ENCODE peak calls at places on chromosome 3, in nine cellular contexts. U is IMR-90, A is transverse colon, T is A549, G is tibial nerve, N is right lobe of liver, H is K562, Z is body of pancreas, Q is sigmoid colon. F is an unnamed sample.

GRCh38 chr3:133930341-133930933 is 34.8 kb upstream of the RAB6B start:
- DNase-seq in U (peak), A (no peak), T (peak), G (no peak), N (no peak), H (peak), Z (no peak), Q (no peak), F (no peak)

GRCh38 chr3:193665370-193665989 is 72.5 kb downstream of the OPA1 start:
- DNase-seq in U (peak), A (no peak), T (peak), G (no peak), N (no peak), H (peak), Z (no peak), Q (no peak), F (no peak)

GRCh38 chr3:9681011-9681722 is 22.5 kb upstream of the CPNE9 start:
- DNase-seq in U (no peak), A (no peak), T (no peak), G (no peak), N (no peak), H (no peak), Z (no peak), Q (no peak), F (no peak)

GRCh38 chr3:169604118-169604517 is 59.4 kb downstream of the MECOM start:
- DNase-seq in U (no peak), A (no peak), T (no peak), G (no peak), N (no peak), H (no peak), Z (no peak), Q (no peak), F (no peak)

GRCh38 chr3:115980709-115981108 is 357.4 kb downstream of the GAP43 start:
- DNase-seq in U (no peak), A (no peak), T (no peak), G (no peak), N (no peak), H (no peak), Z (no peak), Q (no peak), F (no peak)

GRCh38 chr3:120370463-120370862 is 21.3 kb upstream of the LRRC58 start:
- DNase-seq in U (no peak), A (no peak), T (no peak), G (no peak), N (no peak), H (no peak), Z (no peak), Q (no peak), F (no peak)

GRCh38 chr3:29936766-29937165 is 655.9 kb downstream of the RBMS3 start:
- DNase-seq in U (no peak), A (no peak), T (no peak), G (no peak), N (no peak), H (no peak), Z (no peak), Q (no peak), F (no peak)

GRCh38 chr3:144264805-144265204 is 293.2 kb downstream of the DIPK2A start:
- DNase-seq in U (no peak), A (no peak), T (no peak), G (no peak), N (no peak), H (no peak), Z (no peak), Q (no peak), F (no peak)

GRCh38 chr3:115092220-115092791 is 54.8 kb downstream of the ZBTB20 start:
- DNase-seq in U (peak), A (peak), T (peak), G (peak), N (peak), H (peak), Z (peak), Q (peak), F (no peak)

GRCh38 chr3:47000922-47001730 is 21.7 kb downstream of the NBEAL2 start:
- DNase-seq in U (no peak), A (no peak), T (no peak), G (no peak), N (no peak), H (no peak), Z (no peak), Q (no peak), F (no peak)

GRCh38 chr3:60250210-60250609 is 1001.0 kb downstream of the FHIT start:
- DNase-seq in U (peak), A (no peak), T (no peak), G (no peak), N (no peak), H (no peak), Z (no peak), Q (no peak), F (no peak)

GRCh38 chr3:13296662-13297061 is 123.5 kb downstream of the NUP210 start:
- DNase-seq in U (no peak), A (no peak), T (no peak), G (no peak), N (no peak), H (no peak), Z (no peak), Q (peak), F (no peak)

GRCh38 chr3:182738583-182739514 is 54.5 kb upstream of the ATP11B start:
- DNase-seq in U (no peak), A (peak), T (no peak), G (no peak), N (no peak), H (no peak), Z (peak), Q (no peak), F (no peak)

GRCh38 chr3:51819709-51820406 is 40.8 kb upstream of the IQCF6 start:
- DNase-seq in U (no peak), A (no peak), T (peak), G (no peak), N (no peak), H (peak), Z (no peak), Q (no peak), F (no peak)

GRCh38 chr3:134232146-134232545 is 18.5 kb downstream of the RYK start:
- DNase-seq in U (peak), A (no peak), T (no peak), G (no peak), N (no peak), H (no peak), Z (no peak), Q (no peak), F (no peak)

GRCh38 chr3:146899171-146899570 is 294.0 kb upstream of the PLSCR5 start:
- DNase-seq in U (no peak), A (no peak), T (no peak), G (no peak), N (no peak), H (no peak), Z (no peak), Q (no peak), F (no peak)

GRCh38 chr3:179991877-179992276 is 44.9 kb downstream of the PEX5L start:
- DNase-seq in U (no peak), A (no peak), T (peak), G (no peak), N (no peak), H (no peak), Z (no peak), Q (no peak), F (no peak)

GRCh38 chr3:103963599-103963998 is 1403.1 kb upstream of the ALCAM start:
- DNase-seq in U (no peak), A (no peak), T (no peak), G (no peak), N (no peak), H (no peak), Z (no peak), Q (no peak), F (no peak)

GRCh38 chr3:155102329-155102728 is 22.2 kb downstream of the MME start:
- DNase-seq in U (peak), A (no peak), T (no peak), G (no peak), N (no peak), H (no peak), Z (no peak), Q (no peak), F (no peak)

GRCh38 chr3:28347374-28348285 is 891 bp upstream of the ZCWPW2 start:
- DNase-seq in U (peak), A (no peak), T (no peak), G (no peak), N (no peak), H (peak), Z (no peak), Q (no peak), F (no peak)

GRCh38 chr3:28345690-28346089 is 2.8 kb upstream of the ZCWPW2 start:
- DNase-seq in U (no peak), A (no peak), T (no peak), G (no peak), N (no peak), H (no peak), Z (no peak), Q (no peak), F (no peak)

GRCh38 chr3:28348286-28348636 is 260 bp upstream of the ZCWPW2 start:
- DNase-seq in U (peak), A (no peak), T (no peak), G (no peak), N (no peak), H (no peak), Z (no peak), Q (no peak), F (no peak)

GRCh38 chr3:28349397-28350000 is 875 bp upstream of the AZI2 start:
- DNase-seq in U (peak), A (no peak), T (no peak), G (peak), N (no peak), H (no peak), Z (no peak), Q (no peak), F (no peak)

DNA sequence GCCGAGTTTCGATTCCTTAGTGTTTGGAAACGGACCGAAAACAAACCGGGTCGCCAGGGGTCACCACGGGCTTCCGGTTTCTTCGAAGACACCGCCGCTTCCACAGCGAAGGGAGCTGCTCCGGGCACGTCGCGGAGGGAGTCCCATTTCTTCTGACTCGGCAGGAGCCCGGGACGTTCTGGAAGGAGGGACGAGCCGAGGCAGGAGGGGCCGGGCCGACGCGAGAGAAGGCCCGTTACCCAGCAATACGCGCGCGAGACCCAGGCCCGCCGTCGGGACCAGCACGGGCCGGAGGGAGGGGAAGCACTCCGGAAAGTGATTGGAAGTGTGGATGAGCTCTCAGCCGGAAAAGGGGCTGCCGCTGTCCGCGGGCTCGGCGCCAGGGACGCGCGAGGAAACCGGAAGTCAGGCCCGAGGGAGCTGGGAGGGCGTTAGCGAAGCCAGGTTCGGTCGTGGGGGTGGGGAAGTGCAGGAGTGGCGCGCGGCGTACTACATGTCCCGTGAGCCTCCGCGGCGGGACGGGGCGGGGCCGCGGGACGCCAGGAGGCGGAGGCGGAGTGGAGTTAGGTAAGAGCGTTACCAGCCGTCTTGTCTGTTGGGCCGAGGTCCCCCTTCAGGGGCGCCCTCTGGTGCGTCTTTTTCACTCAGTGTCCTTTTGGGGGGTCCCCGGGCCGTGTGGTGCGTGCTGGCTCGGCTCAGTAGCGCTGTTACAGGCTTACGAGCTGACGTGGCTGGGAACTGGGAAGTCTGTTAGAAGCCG is at the start of the genes AZI2 and ZCWPW2:
- DNase-seq in U (peak), A (peak), T (peak), G (peak), N (peak), H (peak), Z (peak), Q (peak), F (peak)
- TF ChIP-seq POLR2A in U (peak), A (peak), T (peak), G (peak), N (peak), H (peak), Z (peak), Q (peak), F (peak)

GRCh38 chr3:43690400-43691119 is at the start of gene ABHD5:
- DNase-seq in U (peak), A (peak), T (peak), G (peak), N (peak), H (peak), Z (peak), Q (peak), F (peak)
- TF ChIP-seq POLR2A in U (peak), A (peak), T (peak), G (peak), N (peak), H (peak), Z (peak), Q (peak), F (peak)

GRCh38 chr3:50123394-50124361 is 31.4 kb upstream of the SEMA3F start:
- DNase-seq in U (no peak), A (no peak), T (no peak), G (no peak), N (no peak), H (no peak), Z (no peak), Q (peak), F (no peak)

GRCh38 chr3:50121416-50122032 is 32.8 kb downstream of the RBM5 start:
- DNase-seq in U (peak), A (peak), T (peak), G (peak), N (peak), H (peak), Z (peak), Q (peak), F (peak)

GRCh38 chr3:50122071-50122470 is 33.1 kb upstream of the SEMA3F start:
- DNase-seq in U (no peak), A (no peak), T (no peak), G (no peak), N (no peak), H (no peak), Z (no peak), Q (peak), F (no peak)

GRCh38 chr3:50124363-50125226 is 30.5 kb upstream of the SEMA3F start:
- DNase-seq in U (no peak), A (no peak), T (no peak), G (no peak), N (no peak), H (no peak), Z (no peak), Q (peak), F (no peak)

DNA sequence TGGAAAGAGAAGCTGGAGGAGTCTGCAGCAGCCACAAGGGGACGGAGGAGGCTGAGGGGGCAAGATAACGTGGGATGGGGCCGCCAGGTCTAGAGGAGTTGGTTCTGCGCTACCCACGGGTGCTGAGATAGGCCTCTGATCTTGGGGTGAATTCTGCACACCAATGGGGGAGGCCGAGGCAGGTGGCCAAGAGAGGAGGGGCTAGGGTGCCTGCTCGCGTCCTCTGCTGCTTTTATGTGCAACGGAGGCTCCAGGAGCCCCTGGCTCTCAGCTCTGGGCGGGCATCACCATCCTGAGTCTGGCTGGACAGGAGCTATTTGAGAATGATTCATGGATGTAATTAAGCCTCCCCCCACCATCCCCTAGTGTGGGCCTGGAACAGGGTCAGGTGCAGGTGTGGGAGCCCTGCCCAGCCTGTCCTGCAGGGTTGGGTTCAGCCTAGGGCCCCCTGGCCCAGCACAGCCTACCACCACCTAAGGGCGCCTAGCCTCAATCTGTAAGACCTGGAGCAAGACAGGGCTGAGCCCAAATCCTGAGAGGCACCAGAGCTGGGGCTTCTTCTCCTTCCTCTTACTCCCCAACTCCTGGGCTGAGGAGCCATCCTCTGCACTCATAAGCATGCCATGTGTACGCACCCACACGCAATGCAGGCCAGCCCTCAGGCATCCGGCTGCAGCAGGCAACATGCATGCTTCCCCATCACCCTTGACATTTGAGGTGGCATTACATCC is 32.3 kb upstream of the SEMA3F start:
- DNase-seq in U (no peak), A (no peak), T (no peak), G (no peak), N (no peak), H (no peak), Z (no peak), Q (peak), F (no peak)
- TF ChIP-seq POLR2A in U (no peak), A (no peak), T (no peak), G (no peak), N (no peak), H (no peak), Z (no peak), Q (no peak), F (peak)

DNA sequence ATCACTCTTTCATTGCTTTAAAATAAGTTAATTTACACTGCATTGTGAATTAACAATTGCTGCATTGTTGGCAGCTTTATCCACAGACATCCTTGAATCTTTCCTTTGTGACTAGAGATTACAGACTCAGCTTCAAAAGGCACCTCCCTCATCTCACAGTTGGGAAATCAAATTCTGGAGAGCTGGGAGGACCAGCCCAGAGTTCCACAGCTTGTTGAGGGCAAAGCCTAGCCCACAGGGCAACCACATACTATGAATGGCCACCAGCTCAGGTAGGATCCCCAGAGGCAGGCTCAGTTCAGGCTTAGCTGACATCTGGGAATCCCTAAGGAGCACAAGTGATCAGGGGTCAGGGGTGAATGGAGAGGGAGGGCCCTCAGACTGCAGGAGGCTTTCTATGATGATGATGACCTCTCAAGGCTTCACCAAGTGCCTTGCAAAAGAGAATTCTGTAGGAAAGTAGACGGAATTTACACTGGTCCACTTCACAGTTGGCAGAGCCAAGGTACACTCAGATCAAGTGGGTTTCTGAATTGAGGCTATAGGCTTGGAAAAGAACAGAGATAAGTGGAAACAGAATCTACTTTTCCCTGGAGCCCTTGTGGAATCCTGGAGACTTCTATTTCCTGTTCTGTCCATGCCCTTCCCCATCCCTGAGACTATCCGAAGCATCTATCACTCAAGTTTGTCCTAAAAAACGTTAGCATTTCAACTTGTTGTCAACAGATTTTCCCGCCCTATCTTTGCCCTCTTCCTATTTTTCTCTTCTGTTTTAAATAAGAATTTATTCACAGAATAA is 13.2 kb downstream of the GCSAM start:
- DNase-seq in U (no peak), A (no peak), T (no peak), G (no peak), N (no peak), H (no peak), Z (no peak), Q (no peak), F (no peak)
- TF ChIP-seq POLR2A in U (no peak), A (no peak), T (no peak), G (no peak), N (no peak), H (no peak), Z (no peak), Q (no peak), F (no peak)

GRCh38 chr3:113019182-113020137 is 28.7 kb downstream of the GTPBP8 start:
- DNase-seq in U (peak), A (peak), T (peak), G (peak), N (peak), H (peak), Z (peak), Q (peak), F (peak)
- TF ChIP-seq POLR2A in U (peak), A (peak), T (peak), G (peak), N (no peak), H (peak), Z (peak), Q (peak), F (peak)

GRCh38 chr3:165817160-165817709 is 20.0 kb downstream of the BCHE start:
- DNase-seq in U (no peak), A (no peak), T (no peak), G (no peak), N (no peak), H (no peak), Z (no peak), Q (no peak), F (no peak)

GRCh38 chr3:165815682-165816081 is 21.5 kb downstream of the BCHE start:
- DNase-seq in U (no peak), A (no peak), T (no peak), G (no peak), N (no peak), H (no peak), Z (no peak), Q (no peak), F (no peak)

GRCh38 chr3:165816209-165816608 is 21.0 kb downstream of the BCHE start:
- DNase-seq in U (no peak), A (no peak), T (no peak), G (no peak), N (no peak), H (no peak), Z (no peak), Q (no peak), F (no peak)

DNA sequence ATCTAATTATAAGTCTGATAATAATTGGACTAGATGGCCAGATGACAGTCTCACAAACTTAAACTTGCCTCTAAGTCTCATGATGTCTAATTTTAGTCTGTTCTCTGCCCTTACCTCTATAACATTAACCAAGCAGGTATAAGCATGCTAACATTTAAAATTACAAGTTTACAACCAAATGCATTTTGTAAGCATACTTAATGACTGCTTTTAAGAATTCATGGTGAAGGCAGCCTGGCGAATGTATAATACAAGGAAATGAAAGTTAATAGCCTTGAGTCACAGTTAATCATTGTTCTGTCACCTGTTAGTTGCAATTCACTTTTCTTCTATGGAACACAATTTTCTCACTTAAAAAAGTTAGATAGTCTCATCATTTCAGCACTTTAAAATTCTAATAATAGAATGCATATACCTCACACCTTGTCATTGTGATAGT is 16.5 kb downstream of the BCHE start:
- DNase-seq in U (no peak), A (no peak), T (no peak), G (no peak), N (no peak), H (no peak), Z (no peak), Q (no peak), F (no peak)
- TF ChIP-seq POLR2A in U (no peak), A (no peak), T (no peak), G (no peak), N (no peak), H (no peak), Z (no peak), Q (no peak), F (no peak)

F was measured in GM12892.